ENCODE peak calls at places on chromosome X, in five cellular contexts. N is progenitor cell of endocrine pancreas; P is SIG-M5; L is T-helper 9 cell; C is stimulated activated CD4-positive, alpha-beta T cell treated with anti-CD3 and anti-CD28 coated beads, Interleukin-2, amount 100 ng/mL, for 4 hours. J is an unnamed sample.

GRCh38 chrX:7215842-7216241 is 67.9 kb upstream of the PUDP start:
- DNase-seq in P (no peak), N (no peak), L (no peak), C (no peak), J (no peak)

GRCh38 chrX:108323751-108324150 is 114.5 kb downstream of the COL4A6 start:
- DNase-seq in N (no peak), C (no peak), P (no peak), L (no peak), J (no peak)

GRCh38 chrX:28188526-28188925 is 207.3 kb upstream of the DCAF8L1 start:
- DNase-seq in N (no peak), C (no peak), L (no peak), P (no peak), J (no peak)

GRCh38 chrX:48492293-48492910 is 16.4 kb upstream of the PORCN start:
- DNase-seq in C (no peak), P (no peak), N (no peak), L (no peak), J (no peak)

GRCh38 chrX:37599735-37600134 is 28.3 kb downstream of the LANCL3 start:
- DNase-seq in N (no peak), P (no peak), L (no peak), C (no peak), J (no peak)

GRCh38 chrX:105209406-105209805 is 11.1 kb downstream of the TEX13A start:
- DNase-seq in P (no peak), N (no peak), C (no peak), L (no peak), J (no peak)

GRCh38 chrX:681989-682388 is 51.4 kb downstream of the SHOX start:
- DNase-seq in N (no peak), P (no peak), C (no peak), L (no peak), J (no peak)

GRCh38 chrX:78024349-78025108 is 55.1 kb upstream of the PGAM4 start:
- DNase-seq in L (peak), C (no peak), N (no peak), P (no peak), J (peak)

GRCh38 chrX:115896362-115896761 is 274.2 kb upstream of the AGTR2 start:
- DNase-seq in P (no peak), C (no peak), L (no peak), N (no peak), J (no peak)

GRCh38 chrX:16222123-16222522 is 54.8 kb downstream of the MAGEB17 start:
- DNase-seq in C (no peak), N (no peak), L (no peak), P (no peak), J (no peak)

GRCh38 chrX:156001667-156002021 is 4.1 kb downstream of the IL9R start:
- DNase-seq in C (no peak), L (no peak), N (no peak), P (no peak), J (no peak)

GRCh38 chrX:73563740-73564073 is 710 bp downstream of the CHIC1 start:
- DNase-seq in P (no peak), L (no peak), C (no peak), N (no peak), J (peak)

GRCh38 chrX:16177260-16177659 is 10.0 kb downstream of the MAGEB17 start:
- DNase-seq in C (no peak), P (no peak), N (no peak), L (no peak), J (no peak)

GRCh38 chrX:149510386-149510785 is 5.3 kb upstream of the IDS start:
- DNase-seq in P (no peak), C (no peak), L (no peak), N (no peak), J (no peak)

GRCh38 chrX:136689441-136689840 is 41.5 kb downstream of the CD40LG start:
- DNase-seq in L (no peak), N (no peak), C (no peak), P (no peak), J (peak)

GRCh38 chrX:42119076-42119475 is 195.7 kb upstream of the CASK start:
- DNase-seq in C (no peak), L (no peak), P (no peak), N (no peak), J (no peak)

GRCh38 chrX:96147645-96148044 is 537.0 kb upstream of the DIAPH2 start:
- DNase-seq in L (no peak), N (no peak), P (no peak), C (no peak), J (no peak)

GRCh38 chrX:21944136-21944615 is 3.7 kb downstream of the SMS start:
- DNase-seq in C (no peak), N (no peak), L (no peak), P (no peak), J (no peak)

GRCh38 chrX:124441971-124442370 is 95.6 kb downstream of the SH2D1A start:
- DNase-seq in C (no peak), N (no peak), P (no peak), L (no peak), J (no peak)

J was measured in CD8-positive, alpha-beta T cell.